ENCODE peak calls at places on chromosomes 2 and 18, in nine cellular contexts. O is CD4-positive, alpha-beta T cell; E is AG09319; N is adrenal gland; G is GM12865; R is activated naive CD4-positive, alpha-beta T cell treated with Interleukin-2 at 50 U/mL for 16 hours; F is right atrium auricular region; V is NCI-H748 treated with DMSO at 0.1 percent for 48 hours; I is ACHN. J is an unnamed sample.

GRCh38 chr18:55875330-55875933 is 287.4 kb upstream of the TCF4 start:
- DNase-seq in O (no peak), E (no peak), N (no peak), G (no peak), R (no peak), F (no peak), V (no peak), I (no peak), J (no peak)

GRCh38 chr2:85668009-85668856 is at the start of gene SFTPB:
- DNase-seq in O (no peak), E (no peak), N (no peak), G (no peak), R (no peak), F (no peak), V (no peak), I (no peak), J (no peak)

GRCh38 chr2:203687161-203687560 is 19.3 kb upstream of the CD28 start:
- DNase-seq in O (no peak), E (no peak), N (no peak), G (no peak), R (no peak), F (no peak), V (no peak), I (no peak), J (no peak)

GRCh38 chr2:59851848-59852475 is 701.5 kb downstream of the BCL11A start:
- DNase-seq in O (no peak), E (no peak), N (no peak), G (no peak), R (no peak), F (no peak), V (no peak), I (no peak), J (no peak)

GRCh38 chr2:62370304-62371250 is 135.4 kb downstream of the TMEM17 start:
- DNase-seq in O (no peak), E (no peak), N (no peak), G (no peak), R (no peak), F (no peak), V (no peak), I (no peak), J (no peak)

GRCh38 chr2:47058061-47058931 is 96.8 kb downstream of the STPG4 start:
- DNase-seq in O (no peak), E (peak; percentile 60), N (peak; percentile 73), G (no peak), R (no peak), F (peak; percentile 85), V (no peak), I (no peak), J (no peak)

GRCh38 chr2:240199133-240199870 is 58.8 kb upstream of the OTOS start:
- DNase-seq in O (no peak), E (no peak), N (no peak), G (no peak), R (no peak), F (no peak), V (no peak), I (no peak), J (no peak)

GRCh38 chr2:215784371-215784783 is 229.0 kb downstream of the MREG start:
- DNase-seq in O (no peak), E (peak; percentile 91), N (no peak), G (no peak), R (no peak), F (no peak), V (no peak), I (no peak), J (no peak)